ENCODE peak calls at places on chromosomes 12 and 14, in nine cellular contexts. X is progenitor cell of endocrine pancreas, J is right lobe of liver, D is tibial nerve, G is cardiac fibroblast, W is brain microvascular endothelial cell, B is BE2C, E is suprapubic skin, U is AG04449. M is an unnamed sample.

GRCh38 chr14:37974421-37974820 is 233.3 kb upstream of the SSTR1 start:
- DNase-seq in X (no peak), B (no peak), J (no peak), W (no peak), G (no peak), E (no peak), D (no peak), U (no peak), M (no peak)

GRCh38 chr12:110640275-110641025 is 26.5 kb downstream of the TCTN1 start:
- DNase-seq in D (no peak), J (no peak), B (no peak), W (no peak), X (no peak), E (peak), G (no peak), U (no peak), M (no peak)

GRCh38 chr12:96045566-96045965 is 10.2 kb upstream of the LTA4H start:
- DNase-seq in D (no peak), J (no peak), G (no peak), W (no peak), B (no peak), U (no peak), X (no peak), E (no peak), M (no peak)

GRCh38 chr12:53054112-53054878 is 4.4 kb downstream of the TNS2 start:
- DNase-seq in W (peak), E (peak), U (no peak), D (peak), X (peak), G (peak), J (peak), B (peak), M (peak)

GRCh38 chr12:32032205-32032810 is 73.1 kb downstream of the RESF1 start:
- DNase-seq in G (peak), X (no peak), D (no peak), B (no peak), J (no peak), W (no peak), E (no peak), U (no peak), M (no peak)

GRCh38 chr12:53532026-53532425 is 24.7 kb upstream of the NPFF start:
- DNase-seq in G (no peak), U (no peak), B (no peak), E (no peak), D (no peak), X (no peak), W (no peak), J (no peak), M (no peak)

GRCh38 chr12:58249610-58250009 is 308.2 kb downstream of the ATP23 start:
- DNase-seq in G (peak), U (no peak), E (no peak), D (no peak), W (peak), B (no peak), J (no peak), X (no peak), M (peak)

GRCh38 chr12:93090768-93091172 is 161.7 kb upstream of the EEA1 start:
- DNase-seq in W (peak), D (no peak), X (no peak), J (no peak), E (no peak), G (peak), U (no peak), B (no peak), M (no peak)

GRCh38 chr12:48189331-48190125 is 6.1 kb downstream of the CCDC184 start:
- DNase-seq in E (no peak), B (peak), U (no peak), D (peak), X (peak), J (no peak), G (peak), W (peak), M (peak)

DNA sequence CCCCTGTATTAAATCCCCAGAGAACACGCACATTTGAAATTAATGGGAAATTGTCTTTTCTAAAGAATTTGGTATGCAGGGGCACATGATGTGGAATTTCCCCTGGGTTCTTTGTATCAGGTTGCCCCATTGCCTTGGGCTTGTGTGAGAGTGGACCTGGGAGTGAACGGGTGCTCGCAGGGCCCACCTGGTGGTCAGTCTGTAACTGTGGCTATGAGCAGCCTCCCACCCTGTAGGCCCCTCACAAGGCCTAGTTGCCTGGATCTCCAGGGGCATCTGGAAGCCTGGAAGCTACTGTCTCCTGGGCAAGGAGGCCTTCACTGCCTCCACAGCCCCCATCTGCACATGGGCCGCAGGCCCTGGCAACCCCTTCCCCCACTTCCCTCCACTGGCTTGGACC is 96.7 kb downstream of the SLC25A47 start:
- DNase-seq in J (no peak), U (no peak), G (no peak), W (no peak), D (no peak), E (no peak), X (no peak), B (peak), M (peak)
- TF ChIP-seq CTCF in J (no peak), U (no peak), G (no peak), W (peak), D (no peak), E (no peak), X (peak), B (peak), M (peak)

DNA sequence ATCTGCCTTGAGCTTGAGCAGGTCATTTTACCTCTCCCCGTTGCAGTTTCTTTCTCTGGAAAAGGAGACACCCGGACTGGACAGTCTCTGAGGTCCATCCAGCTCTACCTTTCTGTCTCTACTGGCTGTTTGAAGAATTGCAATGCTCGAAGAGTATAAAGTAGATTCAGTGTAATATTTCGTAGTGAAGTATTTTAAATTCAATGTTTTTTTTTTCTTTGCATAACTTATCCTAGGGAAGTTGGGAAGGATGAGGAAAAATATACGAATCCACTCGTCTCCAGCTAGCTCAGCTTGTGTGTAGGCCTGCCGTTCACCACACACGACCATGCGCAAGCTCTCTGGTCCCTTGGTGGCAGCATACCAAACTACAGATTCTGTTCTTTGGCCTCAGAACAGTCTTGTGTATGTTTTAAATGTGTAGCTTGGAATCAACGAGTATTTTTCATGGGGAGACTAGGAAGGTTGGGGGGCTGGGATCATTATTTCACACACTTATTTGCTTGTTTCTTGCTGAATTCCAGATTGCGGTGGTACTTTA is 307.9 kb downstream of the CACNA1C start:
- DNase-seq in X (no peak), B (no peak), G (no peak), W (no peak), J (no peak), D (no peak), U (no peak), E (no peak), M (no peak)
- TF ChIP-seq CTCF in X (peak), B (peak), G (no peak), W (peak), J (no peak), D (no peak), U (no peak), E (no peak), M (peak)

GRCh38 chr12:69563166-69563762 is 22.0 kb upstream of the CCT2 start:
- DNase-seq in W (no peak), X (no peak), D (no peak), J (no peak), G (no peak), U (no peak), B (no peak), E (no peak), M (no peak)
- TF ChIP-seq CTCF in W (no peak), X (no peak), D (no peak), J (no peak), G (no peak), U (no peak), B (no peak), E (no peak), M (no peak)

DNA sequence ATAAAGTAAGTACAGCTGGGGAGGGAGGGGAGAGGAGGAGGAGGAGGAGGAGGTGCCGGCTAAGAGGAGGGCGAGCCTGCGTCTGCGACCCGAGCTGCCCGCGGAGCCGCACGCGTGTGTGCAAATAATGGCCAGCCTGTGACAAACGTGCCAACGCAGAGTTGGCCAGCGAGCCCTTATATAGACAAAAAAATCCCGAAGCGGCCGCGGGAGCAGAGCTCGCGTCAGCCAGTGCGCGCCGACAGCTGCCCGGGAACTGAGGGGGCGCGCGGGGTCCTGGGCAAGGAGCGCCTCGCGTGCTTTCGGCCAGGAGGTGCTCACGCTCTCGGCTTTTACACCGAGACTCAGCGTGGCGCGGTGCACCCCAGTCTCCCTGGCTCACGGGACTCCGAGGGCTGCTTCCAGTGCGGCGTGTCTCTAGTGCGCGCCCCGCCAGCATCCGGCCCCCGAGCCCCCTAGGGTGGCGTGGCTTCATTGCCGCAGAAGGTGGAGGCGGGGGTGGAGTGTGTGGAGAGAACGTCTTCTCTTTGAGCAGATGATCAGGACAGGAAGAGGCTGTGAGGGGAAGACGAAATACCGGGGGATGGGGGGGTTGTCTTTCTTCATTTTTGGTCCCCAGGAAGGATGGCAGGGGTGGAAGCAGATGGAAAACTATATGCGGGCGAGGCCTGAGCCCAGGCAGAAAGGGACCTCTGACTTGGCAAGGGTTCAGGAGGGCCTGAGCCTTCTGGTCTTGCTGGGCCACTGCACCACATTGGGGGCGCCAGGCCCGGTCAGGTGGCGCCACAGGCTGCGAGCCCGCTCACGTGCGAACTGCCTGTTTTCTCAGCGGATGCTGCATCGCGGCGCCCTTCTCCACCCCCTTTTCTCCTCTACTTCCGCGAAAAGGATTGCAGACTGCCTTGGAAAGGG is 659 bp downstream of the SLC16A7 start:
- DNase-seq in W (peak), J (peak), G (peak), B (peak), E (peak), U (peak), D (peak), X (peak), M (peak)
- TF ChIP-seq CTCF in W (no peak), J (no peak), G (no peak), B (no peak), E (no peak), U (peak), D (no peak), X (no peak), M (no peak)

GRCh38 chr14:57071639-57072038 is 197.1 kb downstream of the EXOC5 start:
- DNase-seq in G (no peak), D (no peak), E (no peak), U (no peak), W (no peak), X (no peak), B (no peak), J (no peak), M (no peak)

GRCh38 chr14:57069702-57070101 is 199.0 kb downstream of the EXOC5 start:
- DNase-seq in W (no peak), U (no peak), X (no peak), D (no peak), B (no peak), E (no peak), J (no peak), G (no peak), M (no peak)

GRCh38 chr14:57066463-57066862 is 202.2 kb downstream of the EXOC5 start:
- DNase-seq in J (no peak), D (no peak), X (no peak), G (no peak), W (no peak), E (no peak), B (no peak), U (no peak), M (no peak)

GRCh38 chr14:57068511-57068910 is 200.2 kb downstream of the EXOC5 start:
- DNase-seq in B (no peak), X (no peak), W (no peak), D (no peak), U (no peak), J (no peak), G (no peak), E (no peak), M (peak)

DNA sequence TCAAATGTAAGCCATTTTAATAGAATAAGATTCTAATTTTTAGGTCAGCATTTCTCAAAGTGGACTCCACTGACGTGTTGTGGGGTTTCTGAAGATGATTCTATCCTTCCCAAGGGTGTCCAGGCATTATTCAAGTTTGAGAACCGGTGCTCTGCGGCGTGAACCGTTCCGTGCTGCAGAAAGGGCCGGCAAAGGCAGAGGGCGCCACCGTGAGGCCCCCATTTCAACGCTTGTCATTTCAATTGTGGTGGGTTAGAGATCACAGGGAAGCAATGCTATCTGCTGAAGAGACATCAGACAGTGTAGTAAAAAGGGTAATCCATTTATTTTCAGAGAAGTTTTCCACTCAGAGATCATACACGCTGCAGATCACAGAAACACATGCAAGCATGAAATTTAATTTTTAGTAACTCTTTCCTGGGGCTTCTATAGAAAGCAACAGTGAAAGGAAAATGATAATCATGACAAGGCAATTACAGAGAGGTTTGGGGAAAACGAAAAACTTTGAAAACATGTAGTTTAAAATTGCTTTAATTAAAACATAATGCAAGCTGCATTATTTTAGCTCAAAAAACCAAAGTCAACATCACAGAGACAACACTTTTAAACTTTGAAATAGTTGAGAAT is 201.7 kb downstream of the EXOC5 start:
- DNase-seq in D (no peak), W (peak), E (no peak), J (peak), G (peak), U (no peak), X (peak), B (peak), M (peak)
- TF ChIP-seq CTCF in D (peak), W (peak), E (no peak), J (peak), G (peak), U (peak), X (peak), B (peak), M (peak)